ENCODE peak calls at places on chromosomes 12 and 14, in five cellular contexts. T is AG04450, U is fibroblast of mammary gland, Q is GM10248, O is ovary. J is an unnamed sample.

GRCh38 chr12:39935275-39935674 is 170.6 kb downstream of the SLC2A13 start:
- DNase-seq in U (peak), T (no peak), Q (no peak), O (no peak), J (no peak)

GRCh38 chr12:47356129-47356622 is 276.4 kb upstream of the AMIGO2 start:
- DNase-seq in T (no peak), U (no peak), Q (peak), O (no peak), J (peak)

GRCh38 chr12:69014047-69014446 is 81.1 kb upstream of the CPM start:
- DNase-seq in T (no peak), Q (no peak), U (no peak), O (no peak), J (no peak)

GRCh38 chr12:127509066-127509778 is 757.7 kb upstream of the TMEM132C start:
- DNase-seq in U (peak), Q (no peak), T (peak), O (no peak), J (no peak)

GRCh38 chr14:50001146-50001998 is 108.5 kb downstream of the ARF6 start:
- DNase-seq in T (no peak), O (no peak), U (peak), Q (peak), J (peak)

GRCh38 chr12:51819851-51820720 is 28.4 kb downstream of the FIGNL2 start:
- DNase-seq in Q (no peak), U (no peak), O (no peak), T (no peak), J (no peak)

GRCh38 chr14:31269599-31270195 is 62.1 kb upstream of the HECTD1 start:
- DNase-seq in Q (no peak), T (no peak), O (no peak), U (no peak), J (no peak)

GRCh38 chr14:54568821-54569591 is 2.1 kb downstream of the SAMD4A start:
- DNase-seq in T (no peak), U (peak), O (no peak), Q (no peak), J (no peak)

GRCh38 chr14:28323951-28324741 is 442.4 kb upstream of the FOXG1 start:
- DNase-seq in O (no peak), T (no peak), U (no peak), Q (no peak), J (no peak)

GRCh38 chr14:98018626-98019025 is 1221.4 kb downstream of the VRK1 start:
- DNase-seq in Q (no peak), U (no peak), T (no peak), O (no peak), J (no peak)

GRCh38 chr12:46145881-46146280 is 123.0 kb downstream of the SLC38A1 start:
- DNase-seq in U (no peak), O (no peak), Q (no peak), T (no peak), J (no peak)

GRCh38 chr12:121908702-121909101 is 9.7 kb upstream of the CFAP251 start:
- DNase-seq in T (no peak), O (no peak), Q (no peak), U (no peak), J (no peak)

GRCh38 chr12:100553851-100554404 is 19.6 kb upstream of the GAS2L3 start:
- DNase-seq in O (peak), U (peak), T (no peak), Q (no peak), J (no peak)

GRCh38 chr12:106598003-106598402 is 15.2 kb downstream of the RFX4 start:
- DNase-seq in O (no peak), T (no peak), U (no peak), Q (no peak), J (no peak)

GRCh38 chr12:26493656-26494055 is 298.3 kb downstream of the SSPN start:
- DNase-seq in U (no peak), T (no peak), Q (no peak), O (no peak), J (no peak)

GRCh38 chr12:16229676-16230075 is 47.8 kb downstream of the SLC15A5 start:
- DNase-seq in O (no peak), Q (no peak), T (no peak), U (peak), J (no peak)

GRCh38 chr14:104202259-104203070 is 64.1 kb downstream of the KIF26A start:
- DNase-seq in T (no peak), U (no peak), Q (no peak), O (no peak), J (no peak)

GRCh38 chr14:22559041-22559440 is 30.0 kb downstream of the DAD1 start:
- DNase-seq in U (no peak), T (no peak), O (no peak), Q (no peak), J (no peak)

GRCh38 chr12:71439613-71440392 is at the start of gene LGR5:
- DNase-seq in U (no peak), T (no peak), O (peak), Q (peak), J (peak)

GRCh38 chr12:71441350-71441748 is 1.8 kb downstream of the LGR5 start:
- DNase-seq in T (no peak), Q (no peak), O (no peak), U (no peak), J (peak)

GRCh38 chr12:71442567-71442931 is 3.0 kb downstream of the LGR5 start:
- DNase-seq in Q (no peak), T (no peak), U (no peak), O (no peak), J (no peak)

GRCh38 chr12:71440393-71441349 is 1.1 kb downstream of the LGR5 start:
- DNase-seq in U (no peak), T (no peak), Q (no peak), O (no peak), J (peak)

GRCh38 chr12:71441836-71442566 is 2.4 kb downstream of the LGR5 start:
- DNase-seq in U (no peak), T (no peak), Q (no peak), O (no peak), J (no peak)
- TF ChIP-seq CTCF in U (no peak), T (no peak), Q (no peak), O (no peak), J (no peak)

GRCh38 chr12:6494968-6495367 is 1.1 kb downstream of the NCAPD2 start:
- DNase-seq in Q (no peak), O (no peak), T (no peak), U (peak), J (no peak)
- TF ChIP-seq CTCF in Q (no peak), O (no peak), T (no peak), U (no peak), J (no peak)

GRCh38 chr14:79275367-79275655 is 936.0 kb downstream of the DIO2 start:
- DNase-seq in U (no peak), Q (no peak), O (no peak), T (no peak), J (no peak)

GRCh38 chr14:79278798-79279644 is 932.3 kb downstream of the DIO2 start:
- DNase-seq in U (peak), T (peak), O (peak), Q (no peak), J (peak)

GRCh38 chr14:79278286-79278797 is 933.0 kb downstream of the DIO2 start:
- DNase-seq in T (no peak), Q (no peak), O (no peak), U (no peak), J (no peak)

GRCh38 chr14:79271122-79271521 is 940.2 kb downstream of the DIO2 start:
- DNase-seq in U (no peak), T (no peak), Q (no peak), O (no peak), J (no peak)

DNA sequence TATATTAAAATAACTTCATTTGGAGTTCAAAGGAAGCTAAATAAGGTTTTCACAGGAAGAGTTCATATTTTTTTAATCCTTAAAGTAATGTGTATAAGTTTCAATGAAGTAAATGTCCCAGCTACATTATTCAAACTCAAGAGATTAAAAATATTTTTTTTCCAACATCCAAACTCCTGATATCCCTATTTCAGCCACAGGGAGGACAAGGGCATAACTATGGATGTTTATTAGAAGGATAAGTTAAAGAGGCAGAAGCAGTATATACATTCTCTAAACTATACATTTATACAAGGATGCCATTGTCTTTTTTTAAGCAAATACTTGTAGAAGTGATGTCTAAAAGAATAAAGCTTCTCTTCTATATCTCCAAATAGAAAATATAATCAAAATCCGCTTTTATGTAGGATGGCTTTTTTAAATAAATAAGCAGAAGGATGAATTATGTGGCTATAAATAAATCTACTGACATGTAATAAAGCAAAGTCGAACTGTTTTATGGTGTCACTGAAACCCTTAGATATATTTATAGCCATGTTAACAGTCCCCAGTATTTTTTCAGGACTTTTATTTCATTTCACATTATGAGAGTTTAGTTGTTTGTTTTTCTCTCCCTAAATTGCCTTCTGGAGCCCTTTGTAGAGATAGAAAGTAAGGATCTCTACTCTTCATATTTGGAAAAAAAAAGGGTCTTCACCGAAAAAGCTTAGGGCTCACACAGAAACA is 936.5 kb downstream of the DIO2 start:
- DNase-seq in T (no peak), U (no peak), O (no peak), Q (no peak), J (no peak)
- TF ChIP-seq CTCF in T (peak), U (peak), O (no peak), Q (no peak), J (no peak)

DNA sequence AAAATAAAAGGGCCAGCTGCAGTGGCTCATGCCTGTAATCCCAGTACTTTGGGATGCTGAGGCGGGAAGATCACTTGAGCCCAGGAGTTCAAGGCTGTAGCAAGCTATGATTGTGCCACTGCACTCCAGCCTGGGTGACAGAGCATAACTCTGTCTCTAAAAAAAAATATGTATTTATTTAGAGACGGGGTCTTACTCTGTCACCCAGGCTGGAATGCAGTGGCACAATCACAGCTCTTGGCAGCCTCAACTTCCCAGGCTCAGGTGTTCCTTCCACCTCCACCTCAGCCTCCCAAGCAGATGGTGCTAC is 179.3 kb upstream of the ATF7IP start:
- DNase-seq in Q (no peak), T (no peak), U (no peak), O (no peak), J (no peak)
- TF ChIP-seq CTCF in Q (no peak), T (no peak), U (no peak), O (no peak), J (no peak)

DNA sequence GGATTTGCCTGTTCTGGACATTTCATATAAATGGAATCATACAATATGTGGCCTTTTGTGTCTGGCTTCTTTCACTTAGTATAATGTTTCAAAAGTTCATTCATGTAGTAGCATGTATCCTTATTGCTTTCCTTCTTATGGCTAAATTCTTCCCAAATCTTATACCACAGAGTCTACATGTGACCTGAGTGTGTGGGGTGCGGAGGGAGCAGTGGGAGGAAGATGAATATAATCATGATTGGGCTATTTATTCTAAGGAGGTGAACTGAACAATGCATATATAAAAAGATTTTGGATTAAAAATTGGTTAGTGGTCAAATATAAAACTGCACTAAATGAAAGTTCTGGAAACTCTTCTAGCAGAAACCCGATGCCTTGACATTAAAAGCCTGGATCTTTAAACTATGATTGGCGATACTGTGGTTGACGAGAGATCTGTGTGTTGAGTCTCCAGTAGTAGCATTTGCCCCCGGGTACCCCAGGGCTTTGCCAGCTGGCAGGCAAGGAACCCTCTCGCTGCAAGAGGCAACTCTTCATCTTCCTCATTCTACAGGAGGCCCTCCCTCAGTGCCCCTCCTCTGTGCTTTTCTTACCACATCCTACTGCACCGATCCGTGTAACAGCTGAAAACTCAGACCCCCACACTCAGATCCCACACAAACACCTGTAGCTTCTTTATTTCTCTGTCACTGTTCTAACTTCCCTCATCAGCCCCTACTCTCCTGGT is 2.6 kb downstream of the CYP46A1 start:
- DNase-seq in T (no peak), Q (no peak), O (no peak), U (no peak), J (no peak)
- TF ChIP-seq CTCF in T (no peak), Q (no peak), O (no peak), U (no peak), J (no peak)

GRCh38 chr12:1933342-1933992 is 15.0 kb upstream of the CACNA2D4 start:
- DNase-seq in U (peak), T (peak), O (no peak), Q (peak), J (peak)

GRCh38 chr12:1930816-1931597 is 12.6 kb upstream of the CACNA2D4 start:
- DNase-seq in U (no peak), Q (no peak), T (no peak), O (no peak), J (no peak)

GRCh38 chr12:1929985-1930815 is 11.7 kb upstream of the CACNA2D4 start:
- DNase-seq in O (no peak), T (no peak), U (no peak), Q (peak), J (no peak)

GRCh38 chr12:1932264-1932777 is 13.9 kb upstream of the CACNA2D4 start:
- DNase-seq in O (no peak), U (peak), Q (peak), T (no peak), J (no peak)

GRCh38 chr12:1931642-1932041 is 13.2 kb upstream of the CACNA2D4 start:
- DNase-seq in Q (no peak), O (no peak), T (no peak), U (no peak), J (no peak)
- TF ChIP-seq CTCF in Q (no peak), O (no peak), T (no peak), U (no peak), J (no peak)

GRCh38 chr12:57487597-57488396 is at the start of gene MARS1:
- DNase-seq in U (peak), T (peak), O (peak), Q (peak), J (peak)

GRCh38 chr12:57490126-57490525 is 2.3 kb downstream of the MARS1 start:
- DNase-seq in O (no peak), T (no peak), Q (no peak), U (no peak), J (no peak)

GRCh38 chr12:57488397-57489156 is 709 bp downstream of the MARS1 start:
- DNase-seq in U (peak), Q (no peak), T (no peak), O (no peak), J (no peak)

GRCh38 chr12:57487055-57487596 is 742 bp upstream of the MARS1 start:
- DNase-seq in Q (no peak), T (no peak), O (no peak), U (no peak), J (no peak)

DNA sequence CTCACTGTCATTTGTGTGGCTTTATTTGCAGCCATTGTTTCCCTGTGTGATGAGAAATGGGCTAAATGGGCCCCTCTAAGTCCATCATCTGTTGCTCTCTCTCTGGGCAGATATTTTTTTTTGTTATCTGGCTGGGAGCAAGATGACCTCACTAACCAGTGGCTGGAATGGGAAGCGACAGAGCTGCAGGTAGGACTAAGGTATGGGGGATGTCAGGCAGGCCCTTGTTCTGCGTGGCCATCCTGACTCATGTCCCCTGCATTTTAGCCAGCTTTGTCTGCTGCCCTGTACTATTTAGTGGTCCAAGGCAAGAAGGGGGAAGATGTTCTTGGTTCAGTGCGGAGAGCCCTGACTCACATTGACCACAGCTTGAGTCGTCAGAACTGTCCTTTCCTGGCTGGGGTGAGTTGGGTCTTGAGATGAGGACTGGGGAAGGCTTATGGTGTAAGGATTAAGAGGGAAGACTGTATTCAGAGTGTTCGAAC is 1.3 kb downstream of the MARS1 start:
- DNase-seq in O (no peak), Q (no peak), T (no peak), U (peak), J (no peak)
- TF ChIP-seq CTCF in O (no peak), Q (no peak), T (no peak), U (no peak), J (no peak)

GRCh38 chr12:53476769-53477209 is 22.5 kb downstream of the MAP3K12 start:
- DNase-seq in O (no peak), U (peak), Q (no peak), T (no peak), J (no peak)
- TF ChIP-seq CTCF in O (no peak), U (peak), Q (no peak), T (peak), J (no peak)

GRCh38 chr12:109258201-109258600 is 50.9 kb downstream of the FOXN4 start:
- DNase-seq in U (no peak), O (no peak), T (no peak), Q (no peak), J (no peak)

GRCh38 chr12:109253913-109254544 is 55.1 kb downstream of the FOXN4 start:
- DNase-seq in T (no peak), O (no peak), Q (no peak), U (no peak), J (no peak)

GRCh38 chr12:109252799-109253198 is 56.3 kb downstream of the FOXN4 start:
- DNase-seq in O (no peak), T (no peak), Q (no peak), U (no peak), J (no peak)

GRCh38 chr12:109256011-109256410 is 53.1 kb downstream of the FOXN4 start:
- DNase-seq in Q (no peak), T (no peak), U (no peak), O (peak), J (no peak)

GRCh38 chr12:109255377-109255776 is 53.7 kb downstream of the FOXN4 start:
- DNase-seq in Q (no peak), O (peak), T (no peak), U (peak), J (no peak)
- TF ChIP-seq CTCF in Q (no peak), O (no peak), T (peak), U (no peak), J (no peak)